ENCODE peak calls at places on chromosomes 11 and 22, in four cellular contexts. S, V, H and J are unnamed samples.

GRCh38 chr11:60183595-60184201 is 815 bp upstream of the MS4A6A start:
- DNase-seq in S (no peak), V (no peak), H (no peak), J (peak; percentile 55)

GRCh38 chr22:50577987-50578775 is at the start of gene CPT1B:
- DNase-seq in S (no peak), V (no peak), H (no peak), J (no peak)

GRCh38 chr11:12786891-12787290 is 112.7 kb downstream of the TEAD1 start:
- DNase-seq in S (no peak), V (no peak), H (no peak), J (no peak)

GRCh38 chr11:75553889-75554257 is 8.2 kb upstream of the SERPINH1 start:
- DNase-seq in S (no peak), V (no peak), H (no peak), J (no peak)

GRCh38 chr11:44178381-44178780 is 82.9 kb downstream of the EXT2 start:
- DNase-seq in S (no peak), V (no peak), H (no peak), J (no peak)

GRCh38 chr11:59551651-59552521 is 40.5 kb downstream of the OR4D9 start:
- DNase-seq in S (peak; percentile 93), V (no peak), H (peak; percentile 55), J (no peak)

GRCh38 chr11:501001-501682 is 5.9 kb downstream of the RNH1 start:
- DNase-seq in S (no peak), V (no peak), H (no peak), J (no peak)

GRCh38 chr22:47837703-47838102 is 1075.3 kb downstream of the TBC1D22A start:
- DNase-seq in S (peak; percentile 36), V (no peak), H (peak; percentile 13), J (peak; percentile 11)

GRCh38 chr11:19670030-19670761 is 42.4 kb upstream of the NAV2 start:
- DNase-seq in S (peak; percentile 46), V (no peak), H (peak; percentile 37), J (no peak)

GRCh38 chr11:107752954-107753822 is 41.3 kb upstream of the SLN start:
- DNase-seq in S (no peak), V (no peak), H (no peak), J (no peak)

GRCh38 chr11:118180300-118180703 is 3.9 kb upstream of the SCN2B start:
- DNase-seq in S (peak; percentile 18), V (no peak), H (peak; percentile 55), J (no peak)

GRCh38 chr11:12756101-12756500 is 81.9 kb downstream of the TEAD1 start:
- DNase-seq in S (no peak), V (no peak), H (no peak), J (no peak)

GRCh38 chr11:66676279-66676919 is 1.3 kb downstream of the RBM4B start:
- DNase-seq in S (no peak), V (no peak), H (no peak), J (peak; percentile 52)

GRCh38 chr11:48123249-48123875 is 93.2 kb upstream of the OR4B1 start:
- DNase-seq in S (no peak), V (no peak), H (no peak), J (no peak)

GRCh38 chr11:77522215-77522614 is 48.3 kb upstream of the PAK1 start:
- DNase-seq in S (no peak), V (no peak), H (no peak), J (no peak)

GRCh38 chr11:646214-646613 is 9.1 kb downstream of the DRD4 start:
- DNase-seq in S (no peak), V (no peak), H (no peak), J (no peak)

GRCh38 chr11:114326776-114327175 is 30.6 kb downstream of the NNMT start:
- DNase-seq in S (no peak), V (no peak), H (no peak), J (no peak)

GRCh38 chr22:38753894-38754246 is 1.9 kb downstream of the SUN2 start:
- DNase-seq in S (no peak), V (no peak), H (no peak), J (no peak)
- TF ChIP-seq REST in S (no peak), V (no peak), H (no peak), J (no peak)

GRCh38 chr11:64996710-64997380 is at the start of gene BATF2:
- DNase-seq in S (peak; percentile 76), V (no peak), H (peak; percentile 50), J (peak; percentile 47)
- TF ChIP-seq REST in S (no peak), V (peak; percentile 33), H (no peak), J (no peak)

DNA sequence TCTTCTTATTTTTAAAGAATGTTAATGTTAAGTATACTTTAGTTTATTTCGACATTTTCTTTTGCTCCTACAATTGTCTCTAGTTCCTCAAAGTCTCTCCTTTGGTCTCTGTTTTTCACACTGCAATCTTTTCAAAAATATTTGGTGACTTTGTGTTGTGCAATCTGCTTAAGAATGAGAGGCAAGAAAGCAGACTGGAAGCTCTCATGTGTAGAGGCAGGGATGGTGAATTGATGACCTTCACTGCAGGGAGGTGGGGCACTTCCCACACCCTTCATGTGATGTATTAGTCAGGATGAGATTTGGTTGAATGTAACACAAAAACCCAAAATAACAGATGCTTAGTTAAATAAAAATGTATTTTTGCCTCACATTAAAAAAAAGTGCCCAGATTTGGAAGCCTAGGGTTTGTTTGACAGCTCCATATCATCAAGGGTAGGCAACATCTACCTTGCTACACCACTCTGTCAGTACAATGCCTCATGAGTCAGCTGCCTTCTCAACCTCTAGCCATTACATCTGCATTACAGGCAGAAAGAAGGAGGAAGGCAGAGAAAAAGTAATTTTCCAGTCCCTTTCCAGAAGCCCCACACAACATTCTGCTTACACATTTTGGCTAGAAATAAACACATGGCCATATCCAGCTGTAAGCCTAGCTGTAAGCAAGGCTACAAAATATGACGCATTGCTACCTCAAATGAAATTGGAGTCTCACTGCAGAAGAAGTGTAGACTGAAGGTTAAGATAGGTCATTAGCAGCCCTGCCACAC is 3.8 kb upstream of the MMP27 start:
- DNase-seq in S (no peak), V (no peak), H (no peak), J (peak; percentile 59)
- TF ChIP-seq REST in S (no peak), V (no peak), H (no peak), J (no peak)

GRCh38 chr11:45803981-45804805 is 756 bp upstream of the SLC35C1 start:
- DNase-seq in S (peak; percentile 72), V (no peak), H (no peak), J (peak; percentile 47)

GRCh38 chr11:45806072-45806933 is 1.4 kb downstream of the SLC35C1 start:
- DNase-seq in S (no peak), V (no peak), H (no peak), J (no peak)

GRCh38 chr11:45802531-45803317 is 2.2 kb upstream of the SLC35C1 start:
- DNase-seq in S (no peak), V (no peak), H (no peak), J (no peak)

GRCh38 chr11:45805305-45806071 is 539 bp downstream of the SLC35C1 start:
- DNase-seq in S (peak; percentile 28), V (no peak), H (no peak), J (peak; percentile 54)

DNA sequence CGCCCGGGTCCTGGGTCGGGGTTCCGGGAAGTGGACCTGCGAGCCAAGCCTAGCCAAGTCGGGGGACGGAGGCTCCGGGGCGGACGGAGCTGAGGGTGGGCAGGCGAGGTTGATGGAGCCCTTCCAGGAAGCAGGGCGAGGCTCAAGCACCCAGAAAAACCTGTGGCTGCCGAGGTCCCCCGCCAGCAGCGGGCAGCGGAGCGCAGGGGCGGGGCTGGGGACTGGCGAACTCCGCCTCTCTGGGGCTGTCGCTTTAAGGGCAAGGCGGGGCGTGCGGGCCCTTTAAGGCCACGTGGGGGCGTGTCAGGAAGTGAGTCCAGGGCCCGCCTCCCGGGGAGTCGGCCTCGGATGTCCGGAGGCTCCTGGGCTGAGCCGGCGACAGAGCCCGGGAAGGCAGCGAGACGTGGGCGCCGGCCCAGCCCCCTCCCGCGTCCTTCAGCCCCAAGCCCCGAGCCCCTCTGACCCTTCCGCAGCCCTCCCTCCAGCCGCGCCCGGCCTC is at the start of gene SLC35C1:
- DNase-seq in S (peak; percentile 94), V (peak; percentile 63), H (peak; percentile 86), J (peak; percentile 91)
- TF ChIP-seq REST in S (no peak), V (no peak), H (no peak), J (no peak)

GRCh38 chr22:36256474-36256873 is 3.5 kb downstream of the APOL1 start:
- DNase-seq in S (no peak), V (no peak), H (no peak), J (no peak)
- TF ChIP-seq REST in S (no peak), V (no peak), H (no peak), J (no peak)

DNA sequence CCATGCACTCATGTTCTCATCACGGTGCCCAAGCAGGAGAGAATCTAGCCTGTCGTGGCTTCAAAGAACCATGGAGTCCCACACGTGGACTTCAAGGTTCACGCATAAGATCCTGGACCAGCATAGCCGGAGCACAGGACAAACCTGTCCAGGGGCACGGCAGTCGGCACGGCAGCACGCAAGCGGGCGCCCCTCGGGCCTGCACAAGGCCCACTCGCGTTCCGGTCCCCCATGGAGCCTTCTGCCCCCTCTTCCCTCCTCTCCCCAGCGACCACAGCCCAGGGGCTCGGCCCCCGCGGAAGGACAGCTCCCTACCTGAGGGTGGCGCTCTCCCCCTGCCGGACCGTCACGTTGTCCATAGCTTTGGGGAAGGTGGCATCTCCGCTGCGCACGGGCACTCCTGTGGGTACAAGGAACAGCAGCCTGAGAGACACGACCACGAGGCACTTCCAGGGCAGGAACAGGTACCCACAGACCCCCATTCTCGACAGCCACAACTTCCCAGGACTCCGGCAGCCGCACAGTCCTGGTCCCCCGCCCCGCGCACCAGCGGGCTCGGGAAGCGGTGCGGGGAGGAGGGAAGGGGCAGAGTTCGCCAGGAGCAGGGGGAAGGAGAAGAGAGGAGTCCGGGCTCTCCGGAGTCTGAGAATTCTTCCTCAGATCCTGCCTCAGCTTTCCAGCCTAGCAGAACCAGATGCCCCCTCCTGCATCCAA is 589.5 kb downstream of the OPCML start:
- DNase-seq in S (no peak), V (no peak), H (no peak), J (no peak)
- TF ChIP-seq REST in S (no peak), V (no peak), H (no peak), J (no peak)

DNA sequence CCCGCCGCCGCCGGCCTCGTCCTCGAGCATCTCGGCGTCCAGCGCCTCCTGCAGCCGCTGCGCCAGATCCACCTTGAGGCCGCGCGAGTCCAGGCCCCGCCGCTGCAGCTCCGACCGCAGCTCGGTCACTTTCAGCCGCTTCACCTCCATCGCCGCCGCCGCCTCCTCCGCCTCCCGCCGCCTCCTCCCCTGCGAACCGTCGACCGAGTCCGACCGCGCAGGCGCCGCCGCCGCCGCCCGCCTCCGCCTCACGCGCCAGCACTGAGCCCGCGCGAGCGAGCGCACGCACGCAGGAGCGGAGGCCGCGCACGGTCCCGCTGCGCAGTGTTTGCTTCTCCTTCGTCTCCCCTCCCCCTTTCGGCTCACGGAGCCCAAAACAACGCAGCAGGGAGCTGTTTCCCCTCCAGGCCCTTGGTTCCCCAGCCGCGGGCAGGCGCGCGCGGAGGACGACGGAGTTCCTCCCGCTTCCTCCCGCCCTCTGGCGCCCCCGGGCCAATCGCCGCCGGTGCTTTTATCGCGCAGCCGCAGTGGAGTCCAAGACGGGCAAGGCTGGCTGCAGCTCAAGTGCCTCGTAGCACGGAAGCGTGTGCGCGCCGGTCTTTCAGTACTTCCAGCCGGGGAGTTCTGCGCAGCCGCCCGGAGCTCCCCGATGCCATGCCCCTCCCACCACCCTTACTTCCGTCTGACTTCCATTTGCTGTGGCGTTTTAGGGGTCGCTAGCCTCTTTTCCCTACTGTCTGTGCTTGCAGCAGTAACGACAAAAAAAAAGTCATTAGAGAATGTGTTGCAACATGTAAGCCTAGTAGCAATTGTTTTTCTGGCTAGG is at the start of gene HNRNPUL2:
- DNase-seq in S (peak; percentile 100), V (peak; percentile 95), H (peak; percentile 98), J (peak; percentile 99)
- TF ChIP-seq REST in S (no peak), V (no peak), H (no peak), J (peak; percentile 41)